ENCODE peak calls at places on chromosomes 3 and 15, in nine cellular contexts. W is lung; U is H9; B is posterior cingulate gyrus; A is RPMI8226; N is activated T-helper 1 cell treated with anti-CD3 and anti-CD28 coated beads, Interleukin-2, amount 50 U/mL, for 16 hours; Q is WTC11; V is neural crest cell; E is ovary. C is an unnamed sample.
A peak's percentile ranks its signal among the peaks of the same experiment; 100 is the strongest.

GRCh38 chr3:27963519-27963918 is 241.4 kb upstream of the EOMES start:
- DNase-seq in Q (no peak), B (no peak), W (no peak), E (no peak), A (no peak), N (no peak), U (no peak), V (no peak), C (no peak)

GRCh38 chr15:70486451-70487379 is 276.6 kb downstream of the UACA start:
- DNase-seq in Q (no peak), N (peak; percentile 52), V (no peak), U (no peak), E (no peak), A (peak; percentile 15), B (no peak), W (no peak), C (no peak)

GRCh38 chr3:107994181-107994580 is 96.7 kb downstream of the CD47 start:
- DNase-seq in V (no peak), W (no peak), A (no peak), B (no peak), N (no peak), E (no peak), U (no peak), Q (no peak), C (no peak)

GRCh38 chr3:177733233-177733632 is 536.0 kb upstream of the TBL1XR1 start:
- DNase-seq in W (no peak), E (no peak), V (no peak), N (no peak), B (no peak), U (no peak), Q (no peak), A (no peak), C (no peak)

GRCh38 chr3:16945330-16945729 is 60.6 kb downstream of the PLCL2 start:
- DNase-seq in Q (no peak), B (no peak), A (no peak), V (no peak), U (no peak), W (no peak), N (no peak), E (no peak), C (no peak)

GRCh38 chr15:38275951-38276350 is 23.3 kb downstream of the SPRED1 start:
- DNase-seq in E (no peak), Q (no peak), U (no peak), N (no peak), A (no peak), B (no peak), W (no peak), V (no peak), C (no peak)

GRCh38 chr3:146679191-146679590 is 74.0 kb upstream of the PLSCR5 start:
- DNase-seq in W (no peak), E (no peak), V (no peak), U (no peak), A (no peak), Q (no peak), B (no peak), N (no peak), C (no peak)

GRCh38 chr3:48463703-48464102 is 17.2 kb downstream of the ATRIP start:
- DNase-seq in U (no peak), W (no peak), B (no peak), A (no peak), V (no peak), N (no peak), E (no peak), Q (no peak), C (no peak)

GRCh38 chr3:31490502-31490901 is 42.2 kb upstream of the STT3B start:
- DNase-seq in U (no peak), A (no peak), B (no peak), W (no peak), N (no peak), V (no peak), E (no peak), Q (no peak), C (no peak)

GRCh38 chr3:56904526-56905245 is 102.9 kb upstream of the ARHGEF3 start:
- DNase-seq in E (no peak), W (no peak), U (no peak), B (no peak), N (no peak), A (no peak), Q (no peak), V (no peak), C (no peak)

GRCh38 chr3:51718547-51719412 is 11.9 kb downstream of the GRM2 start:
- DNase-seq in N (no peak), B (peak; percentile 57), Q (peak; percentile 92), U (peak; percentile 92), W (no peak), V (peak; percentile 75), E (peak; percentile 21), A (peak; percentile 87), C (no peak)

GRCh38 chr3:142817897-142818296 is 71.0 kb downstream of the PCOLCE2 start:
- DNase-seq in V (no peak), N (no peak), A (no peak), E (no peak), B (no peak), U (no peak), W (no peak), Q (no peak), C (no peak)

GRCh38 chr3:143793971-143794370 is 54.3 kb downstream of the SLC9A9 start:
- DNase-seq in V (no peak), A (no peak), N (no peak), U (no peak), Q (no peak), B (no peak), W (no peak), E (no peak), C (no peak)

GRCh38 chr3:73791356-73791755 is 166.6 kb upstream of the PDZRN3 start:
- DNase-seq in A (no peak), N (no peak), B (no peak), U (no peak), E (no peak), W (no peak), Q (no peak), V (no peak), C (no peak)

GRCh38 chr3:196837819-196838420 is 29.8 kb upstream of the SENP5 start:
- DNase-seq in B (peak; percentile 51), E (peak; percentile 49), W (peak; percentile 66), Q (peak; percentile 78), A (peak; percentile 70), U (peak; percentile 67), N (peak; percentile 42), V (peak; percentile 22), C (peak; percentile 67)

GRCh38 chr15:27847775-27848710 is 251.1 kb downstream of the OCA2 start:
- DNase-seq in A (peak; percentile 49), B (no peak), Q (no peak), E (no peak), N (no peak), V (no peak), W (peak; percentile 17), U (no peak), C (no peak)

GRCh38 chr15:96622714-96623113 is 292.2 kb downstream of the NR2F2 start:
- DNase-seq in U (no peak), N (no peak), W (no peak), A (no peak), V (no peak), E (no peak), B (no peak), Q (no peak), C (no peak)

GRCh38 chr3:58036287-58037032 is 28.2 kb downstream of the FLNB start:
- DNase-seq in B (no peak), U (no peak), E (no peak), W (no peak), A (no peak), N (no peak), Q (no peak), V (no peak), C (no peak)

GRCh38 chr3:16372362-16373269 is 107.6 kb downstream of the OXNAD1 start:
- DNase-seq in U (no peak), E (no peak), A (no peak), N (no peak), Q (no peak), V (no peak), B (no peak), W (no peak), C (no peak)

GRCh38 chr3:171936231-171936841 is 93.2 kb downstream of the TMEM212 start:
- DNase-seq in V (no peak), W (peak; percentile 34), E (no peak), U (no peak), B (no peak), N (no peak), Q (no peak), A (no peak), C (no peak)

GRCh38 chr3:52293491-52294319 is 6.1 kb downstream of the GLYCTK start:
- DNase-seq in V (no peak), B (no peak), E (no peak), A (no peak), U (no peak), Q (no peak), N (no peak), W (no peak), C (no peak)

GRCh38 chr3:43699864-43700263 is 9.1 kb downstream of the ABHD5 start:
- DNase-seq in Q (peak; percentile 15), A (peak; percentile 24), W (no peak), V (no peak), N (no peak), E (no peak), B (no peak), U (no peak), C (peak; percentile 33)

C was measured in CD4-positive, CD25-positive, alpha-beta regulatory T cell.